ENCODE peak calls at places on chromosome 1, in five cellular contexts. F, V, W, C and J are unnamed samples. For H3K9me3, the result is how much of the 10 kb centered on the place peaks cover.

GRCh38 chr1:246404078-246404477 is 103.0 kb downstream of the SMYD3 start:
- DNase-seq in W (no peak), F (no peak), V (no peak), C (no peak), J (no peak)

GRCh38 chr1:9345922-9346321 is 53.2 kb downstream of the SPSB1 start:
- DNase-seq in F (peak), C (no peak), V (no peak), W (no peak), J (no peak)

GRCh38 chr1:167722152-167722869 is 529 bp downstream of the MPZL1 start:
- DNase-seq in F (peak), W (no peak), C (no peak), V (peak), J (no peak)

GRCh38 chr1:204589409-204590038 is 73.3 kb downstream of the MDM4 start:
- DNase-seq in W (no peak), V (no peak), C (no peak), F (no peak), J (no peak)

GRCh38 chr1:248696261-248696660 is 6.3 kb downstream of the OR14I1 start:
- DNase-seq in C (no peak), W (no peak), F (peak), V (no peak), J (no peak)

GRCh38 chr1:212783976-212784375 is 7.6 kb downstream of the NSL1 start:
- DNase-seq in C (no peak), F (no peak), V (no peak), W (no peak), J (no peak)

GRCh38 chr1:180358649-180359048 is 128.6 kb downstream of the LHX4 start:
- DNase-seq in V (no peak), W (peak), C (no peak), F (peak), J (no peak)

GRCh38 chr1:32780628-32781267 is 36.4 kb downstream of the YARS1 start:
- DNase-seq in V (no peak), W (no peak), F (no peak), C (no peak), J (no peak)

GRCh38 chr1:114749835-114750234 is 7.9 kb downstream of the CSDE1 start:
- DNase-seq in V (no peak), F (no peak), W (no peak), C (no peak), J (no peak)

GRCh38 chr1:87089823-87090222 is 175.4 kb downstream of the HS2ST1 start:
- DNase-seq in F (no peak), W (no peak), C (no peak), V (no peak), J (no peak)

DNA sequence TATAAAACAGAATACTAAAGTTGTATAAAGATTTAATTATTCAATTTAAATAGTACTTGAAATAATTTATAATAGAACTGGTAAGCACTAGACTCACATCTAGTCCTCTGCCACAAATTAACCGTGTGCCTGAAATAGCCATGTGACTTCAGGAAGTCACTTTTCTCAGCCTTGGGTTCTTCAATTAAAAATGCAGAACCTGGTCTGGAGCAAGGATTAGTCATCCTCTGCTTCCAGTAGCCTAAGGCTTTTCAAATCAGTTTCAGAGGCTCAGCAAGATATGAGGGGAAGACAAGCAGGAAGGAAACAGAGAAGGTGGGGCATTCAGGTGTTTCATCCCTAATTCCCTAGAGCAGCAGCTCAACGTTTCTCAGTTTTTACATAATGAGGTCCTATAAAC is 23.0 kb downstream of the DPH5 start:
- DNase-seq in F (no peak), C (no peak), W (no peak), V (no peak), J (no peak)
- H3K9me3 ChIP-seq in F (under half), C (under half), W (under half), V (under half), J (under half)

DNA sequence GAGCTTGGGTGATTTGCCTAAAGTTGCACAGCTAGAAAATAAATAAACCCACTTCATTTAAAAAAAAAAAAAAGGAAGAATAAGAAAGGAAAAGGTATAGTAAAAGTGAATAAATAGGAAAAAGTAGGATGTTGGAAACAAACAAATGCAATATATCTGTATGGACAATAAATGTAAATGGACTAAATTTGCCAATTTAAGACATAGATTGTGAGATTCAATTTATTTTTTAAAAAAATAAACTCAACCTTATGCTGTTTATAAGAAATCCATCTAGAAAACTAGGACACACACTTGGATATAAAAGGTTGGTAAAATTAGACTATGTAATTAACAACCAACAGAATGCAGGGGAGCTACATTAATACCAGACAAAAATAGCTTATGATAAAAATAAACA is 300.0 kb downstream of the AJAP1 start:
- DNase-seq in C (no peak), F (no peak), W (no peak), V (no peak), J (no peak)
- H3K9me3 ChIP-seq in C (under half), F (under half), W (under half), V (under half), J (under half)

GRCh38 chr1:36776256-36776655 is 258.1 kb downstream of the GRIK3 start:
- DNase-seq in F (no peak), C (no peak), W (no peak), V (no peak), J (no peak)
- H3K9me3 ChIP-seq in F (under half), C (under half), W (under half), V (under half), J (under half)

DNA sequence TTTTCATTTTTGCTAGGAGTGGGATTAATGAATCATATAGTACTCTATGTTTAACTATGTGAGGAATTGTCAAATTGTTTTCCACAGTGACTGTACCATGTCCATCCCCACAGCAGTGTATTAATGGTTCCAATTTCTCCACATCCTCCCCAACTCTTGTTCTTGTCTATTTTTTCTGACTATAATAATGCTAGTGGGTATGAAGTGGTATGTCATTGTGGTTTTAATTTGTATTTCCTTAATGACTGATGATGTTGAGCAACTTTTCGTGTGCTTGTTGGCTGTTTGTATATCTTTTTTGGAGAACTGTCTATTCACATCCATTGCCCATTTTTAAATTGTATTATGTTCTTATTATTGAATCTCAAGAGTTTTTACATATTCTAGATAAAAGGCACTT is 10.0 kb upstream of the KPRP start:
- DNase-seq in W (no peak), V (no peak), C (no peak), F (no peak), J (no peak)
- H3K9me3 ChIP-seq in W (under half), V (under half), C (under half), F (under half), J (under half)

DNA sequence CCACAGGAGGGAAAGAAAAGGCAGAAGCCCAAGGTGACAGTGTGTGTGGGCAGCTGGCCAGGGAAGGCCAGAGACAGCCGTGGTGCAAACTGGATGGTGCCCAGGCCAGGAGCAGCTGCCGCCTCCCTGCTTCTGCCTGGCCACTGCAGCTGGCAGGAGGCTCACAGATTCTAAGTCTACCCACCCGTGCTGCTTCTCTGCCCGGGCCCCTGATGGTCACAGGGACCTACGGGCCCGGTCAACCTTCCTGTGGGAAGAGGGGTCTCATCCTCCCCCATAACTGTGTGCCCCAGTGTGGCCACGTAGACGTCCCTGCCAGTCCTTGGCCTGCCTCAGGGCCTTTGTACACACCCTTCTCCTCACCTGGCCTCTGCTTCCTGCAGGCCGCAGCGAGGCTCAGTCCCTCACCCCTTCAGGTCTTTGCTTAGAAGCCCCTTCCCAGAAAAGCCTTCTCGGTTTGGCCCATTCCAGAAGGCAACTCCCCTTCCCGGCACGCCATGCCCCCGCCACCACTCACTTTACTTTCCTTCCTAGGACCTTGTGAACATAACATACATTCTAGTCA is 192.6 kb upstream of the AJAP1 start:
- DNase-seq in F (no peak), W (no peak), C (no peak), V (no peak), J (no peak)
- H3K9me3 ChIP-seq in F (under half), W (under half), C (under half), V (under half), J (under half)

GRCh38 chr1:152442765-152443164 is 28.7 kb upstream of the CRNN start:
- DNase-seq in V (no peak), W (no peak), C (no peak), F (peak), J (no peak)
- H3K9me3 ChIP-seq in V (under half), W (under half), C (under half), F (under half), J (under half)

GRCh38 chr1:228243093-228243492 is 35.2 kb downstream of the OBSCN start:
- DNase-seq in W (no peak), V (no peak), C (no peak), F (no peak), J (no peak)

GRCh38 chr1:228241259-228241658 is 33.4 kb downstream of the OBSCN start:
- DNase-seq in F (no peak), C (no peak), W (no peak), V (no peak), J (no peak)

GRCh38 chr1:228242313-228242864 is 34.5 kb downstream of the OBSCN start:
- DNase-seq in W (no peak), F (no peak), V (no peak), C (no peak), J (no peak)

GRCh38 chr1:228246216-228246900 is 38.5 kb downstream of the OBSCN start:
- DNase-seq in C (no peak), F (no peak), V (no peak), W (no peak), J (no peak)

GRCh38 chr1:228245111-228245510 is 37.3 kb downstream of the OBSCN start:
- DNase-seq in W (no peak), V (no peak), C (no peak), F (no peak), J (no peak)
- H3K9me3 ChIP-seq in W (half or more), V (under half), C (under half), F (under half), J (under half)